ENCODE peak calls at places on chromosomes 12 and 14, in four cellular contexts. One of them, this sample, is unnamed.
A peak's percentile ranks its signal among the peaks of the same experiment; 100 is the strongest.

GRCh38 chr14:36383674-36384421 is 63.4 kb upstream of the MBIP start:
- DNase-seq in IMR-90: no peak
- DNase-seq in K562: no peak
- DNase-seq in keratinocyte: no peak
- DNase-seq in this sample: no peak

GRCh38 chr12:93089805-93090569 is 160.9 kb upstream of the EEA1 start:
- DNase-seq in IMR-90: peak; percentile 99
- DNase-seq in K562: peak; percentile 48
- DNase-seq in keratinocyte: peak; percentile 85
- DNase-seq in this sample: peak; percentile 92

GRCh38 chr12:19171731-19172130 is 42.2 kb downstream of the PLEKHA5 start:
- DNase-seq in IMR-90: no peak
- DNase-seq in K562: no peak
- DNase-seq in keratinocyte: no peak
- DNase-seq in this sample: no peak

GRCh38 chr12:90909069-90909676 is 45.8 kb downstream of the CCER1 start:
- DNase-seq in IMR-90: peak; percentile 67
- DNase-seq in K562: no peak
- DNase-seq in keratinocyte: no peak
- DNase-seq in this sample: peak; percentile 67

GRCh38 chr12:52440821-52441319 is 6.7 kb upstream of the KRT75 start:
- DNase-seq in IMR-90: peak; percentile 53
- DNase-seq in K562: no peak
- DNase-seq in keratinocyte: no peak
- DNase-seq in this sample: no peak

GRCh38 chr14:60922050-60922449 is 58.8 kb downstream of the TRMT5 start:
- DNase-seq in IMR-90: peak; percentile 62
- DNase-seq in K562: no peak
- DNase-seq in keratinocyte: peak; percentile 4
- DNase-seq in this sample: peak; percentile 78

GRCh38 chr12:121366063-121366459 is 13.8 kb upstream of the ANAPC5 start:
- DNase-seq in IMR-90: no peak
- DNase-seq in K562: no peak
- DNase-seq in keratinocyte: no peak
- DNase-seq in this sample: no peak

GRCh38 chr12:126474703-126475102 is 1409.5 kb downstream of the AACS start:
- DNase-seq in IMR-90: no peak
- DNase-seq in K562: no peak
- DNase-seq in keratinocyte: no peak
- DNase-seq in this sample: no peak

GRCh38 chr14:68403191-68403781 is 389.6 kb downstream of the ZFP36L1 start:
- DNase-seq in IMR-90: no peak
- DNase-seq in K562: no peak
- DNase-seq in keratinocyte: no peak
- DNase-seq in this sample: peak; percentile 84

GRCh38 chr12:61916856-61917255 is 343.3 kb upstream of the USP15 start:
- DNase-seq in IMR-90: no peak
- DNase-seq in K562: no peak
- DNase-seq in keratinocyte: no peak
- DNase-seq in this sample: no peak

GRCh38 chr12:113831016-113831415 is 135.1 kb downstream of the RBM19 start:
- DNase-seq in IMR-90: peak; percentile 50
- DNase-seq in K562: no peak
- DNase-seq in keratinocyte: no peak
- DNase-seq in this sample: peak; percentile 76

GRCh38 chr12:121009744-121010143 is 6.5 kb downstream of the C12orf43 start:
- DNase-seq in IMR-90: peak; percentile 42
- DNase-seq in K562: no peak
- DNase-seq in keratinocyte: no peak
- DNase-seq in this sample: no peak

GRCh38 chr12:90080616-90081015 is 372.0 kb upstream of the ATP2B1 start:
- DNase-seq in IMR-90: no peak
- DNase-seq in K562: no peak
- DNase-seq in keratinocyte: no peak
- DNase-seq in this sample: no peak

GRCh38 chr12:54386781-54387467 is 2.4 kb upstream of the ZNF385A start:
- DNase-seq in IMR-90: no peak
- DNase-seq in K562: no peak
- DNase-seq in keratinocyte: no peak
- DNase-seq in this sample: no peak

GRCh38 chr14:20019257-20019865 is at the start of gene OR4K14:
- DNase-seq in IMR-90: no peak
- DNase-seq in K562: no peak
- DNase-seq in keratinocyte: no peak
- DNase-seq in this sample: no peak

GRCh38 chr12:50246873-50247612 is 36.3 kb downstream of the LIMA1 start:
- DNase-seq in IMR-90: peak; percentile 99
- DNase-seq in K562: peak; percentile 73
- DNase-seq in keratinocyte: peak; percentile 96
- DNase-seq in this sample: peak; percentile 79

GRCh38 chr12:40663781-40664180 is 28.5 kb upstream of the CNTN1 start:
- DNase-seq in IMR-90: no peak
- DNase-seq in K562: no peak
- DNase-seq in keratinocyte: no peak
- DNase-seq in this sample: no peak

GRCh38 chr12:124695861-124696260 is 128.4 kb upstream of the NCOR2 start:
- DNase-seq in IMR-90: peak; percentile 38
- DNase-seq in K562: no peak
- DNase-seq in keratinocyte: no peak
- DNase-seq in this sample: no peak

GRCh38 chr12:98509063-98509462 is 6.3 kb upstream of the TMPO start:
- DNase-seq in IMR-90: no peak
- DNase-seq in K562: no peak
- DNase-seq in keratinocyte: no peak
- DNase-seq in this sample: no peak

GRCh38 chr12:129706716-129707115 is 197.1 kb downstream of the TMEM132D start:
- DNase-seq in IMR-90: no peak
- DNase-seq in K562: no peak
- DNase-seq in keratinocyte: no peak
- DNase-seq in this sample: no peak

GRCh38 chr14:20440882-20441281 is 4.9 kb upstream of the KLHL33 start:
- DNase-seq in IMR-90: peak; percentile 11
- DNase-seq in K562: no peak
- DNase-seq in keratinocyte: no peak
- DNase-seq in this sample: peak; percentile 75

GRCh38 chr12:128690641-128691040 is 133.1 kb downstream of the SLC15A4 start:
- DNase-seq in IMR-90: no peak
- DNase-seq in K562: no peak
- DNase-seq in keratinocyte: no peak
- DNase-seq in this sample: no peak

GRCh38 chr12:94430304-94430703 is 29.4 kb downstream of the CEP83 start:
- DNase-seq in IMR-90: no peak
- DNase-seq in K562: no peak
- DNase-seq in keratinocyte: no peak
- DNase-seq in this sample: no peak

GRCh38 chr12:5377997-5378596 is 53.8 kb upstream of the NTF3 start:
- DNase-seq in IMR-90: no peak
- DNase-seq in K562: no peak
- DNase-seq in keratinocyte: no peak
- DNase-seq in this sample: no peak

GRCh38 chr12:120328228-120328627 is 649 bp upstream of the PLA2G1B start:
- DNase-seq in IMR-90: no peak
- DNase-seq in K562: no peak
- DNase-seq in keratinocyte: no peak
- DNase-seq in this sample: no peak

GRCh38 chr12:22672951-22673350 is 48.0 kb downstream of the ETNK1 start:
- DNase-seq in IMR-90: peak; percentile 79
- DNase-seq in K562: no peak
- DNase-seq in keratinocyte: no peak
- DNase-seq in this sample: no peak

GRCh38 chr12:52260351-52261210 is 13.9 kb upstream of the KRT86 start:
- DNase-seq in IMR-90: peak; percentile 80
- DNase-seq in K562: no peak
- DNase-seq in keratinocyte: no peak
- DNase-seq in this sample: peak; percentile 24

GRCh38 chr14:93430889-93431670 is at the start of gene UNC79:
- DNase-seq in IMR-90: no peak
- DNase-seq in K562: no peak
- DNase-seq in keratinocyte: no peak
- DNase-seq in this sample: no peak

GRCh38 chr14:32821989-32822653 is 116.6 kb upstream of the NPAS3 start:
- DNase-seq in IMR-90: peak; percentile 4
- DNase-seq in K562: no peak
- DNase-seq in keratinocyte: no peak
- DNase-seq in this sample: no peak

GRCh38 chr14:68616255-68616902 is 176.5 kb downstream of the ZFP36L1 start:
- DNase-seq in IMR-90: peak; percentile 42
- DNase-seq in K562: no peak
- DNase-seq in keratinocyte: no peak
- DNase-seq in this sample: peak; percentile 34

GRCh38 chr12:24904871-24905270 is 44.0 kb downstream of the BCAT1 start:
- DNase-seq in IMR-90: no peak
- DNase-seq in K562: no peak
- DNase-seq in keratinocyte: no peak
- DNase-seq in this sample: no peak

GRCh38 chr12:6211421-6211869 is 11.2 kb downstream of the CD9 start:
- DNase-seq in IMR-90: peak; percentile 91
- DNase-seq in K562: no peak
- DNase-seq in keratinocyte: no peak
- DNase-seq in this sample: no peak

GRCh38 chr12:16043480-16043879 is 132.3 kb downstream of the DERA start:
- DNase-seq in IMR-90: no peak
- DNase-seq in K562: no peak
- DNase-seq in keratinocyte: no peak
- DNase-seq in this sample: no peak
- H3K4me2 ChIP-seq in IMR-90: no peak overlapping the region
- H3K4me2 ChIP-seq in K562: no peak overlapping the region
- H3K4me2 ChIP-seq in keratinocyte: no peak overlapping the region
- H3K4me2 ChIP-seq in this sample: no peak overlapping the region

GRCh38 chr12:85625467-85625866 is 210.7 kb downstream of the RASSF9 start:
- DNase-seq in IMR-90: no peak
- DNase-seq in K562: no peak
- DNase-seq in keratinocyte: no peak
- DNase-seq in this sample: no peak
- H3K9me1 ChIP-seq in IMR-90: peaks cover 2% of the 10 kb centered on the region
- H3K9me1 ChIP-seq in K562: no peaks in the 10 kb centered on the region
- H3K9me1 ChIP-seq in keratinocyte: no peaks in the 10 kb centered on the region
- H3K9me1 ChIP-seq in this sample: no peaks in the 10 kb centered on the region

GRCh38 chr14:53786045-53786444 is 170.6 kb downstream of the BMP4 start:
- DNase-seq in IMR-90: no peak
- DNase-seq in K562: no peak
- DNase-seq in keratinocyte: no peak
- DNase-seq in this sample: peak; percentile 34
- H3K4me2 ChIP-seq in IMR-90: no peak overlapping the region
- H3K4me2 ChIP-seq in K562: no peak overlapping the region
- H3K4me2 ChIP-seq in keratinocyte: no peak overlapping the region
- H3K4me2 ChIP-seq in this sample: no peak overlapping the region

GRCh38 chr14:23932639-23933038 is 20.9 kb upstream of the DHRS4 start:
- DNase-seq in IMR-90: no peak
- DNase-seq in K562: peak; percentile 19
- DNase-seq in keratinocyte: no peak
- DNase-seq in this sample: no peak

GRCh38 chr14:23933108-23933507 is 20.5 kb upstream of the DHRS4 start:
- DNase-seq in IMR-90: no peak
- DNase-seq in K562: no peak
- DNase-seq in keratinocyte: no peak
- DNase-seq in this sample: no peak

GRCh38 chr14:23931705-23932314 is 21.8 kb upstream of the DHRS4 start:
- DNase-seq in IMR-90: no peak
- DNase-seq in K562: no peak
- DNase-seq in keratinocyte: no peak
- DNase-seq in this sample: no peak

GRCh38 chr14:23935158-23935557 is 18.4 kb upstream of the DHRS4 start:
- DNase-seq in IMR-90: no peak
- DNase-seq in K562: no peak
- DNase-seq in keratinocyte: no peak
- DNase-seq in this sample: no peak

DNA sequence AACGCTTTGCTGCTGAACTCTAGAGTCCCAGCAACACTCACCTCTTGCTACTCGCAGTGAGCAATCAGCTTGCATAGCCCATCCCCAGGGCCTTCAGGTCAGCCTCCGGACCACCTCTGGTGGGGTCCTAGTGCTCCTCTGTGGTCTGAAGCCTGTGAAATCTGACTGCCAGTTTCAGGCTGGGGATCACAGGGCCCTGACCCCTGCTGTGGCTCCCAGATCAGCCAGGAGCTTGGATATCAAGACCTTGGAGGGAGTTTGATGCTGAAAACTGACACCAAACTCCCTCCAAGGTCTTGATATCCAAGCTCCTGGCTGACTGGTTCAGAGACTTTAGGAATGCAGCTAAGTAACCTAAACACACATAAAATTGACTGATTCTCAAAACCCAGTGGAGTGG is 19.9 kb upstream of the DHRS4 start:
- DNase-seq in IMR-90: no peak
- DNase-seq in K562: no peak
- DNase-seq in keratinocyte: no peak
- DNase-seq in this sample: no peak
- H3K9me1 ChIP-seq in IMR-90: no peaks in the 10 kb centered on the region
- H3K9me1 ChIP-seq in K562: no peaks in the 10 kb centered on the region
- H3K9me1 ChIP-seq in keratinocyte: no peaks in the 10 kb centered on the region
- H3K9me1 ChIP-seq in this sample: no peaks in the 10 kb centered on the region

GRCh38 chr14:80212025-80212402 is 710 bp upstream of the DIO2 start:
- DNase-seq in IMR-90: peak; percentile 67
- DNase-seq in K562: no peak
- DNase-seq in keratinocyte: no peak
- DNase-seq in this sample: peak; percentile 31
- H3K4me2 ChIP-seq in IMR-90: peak overlapping the region; percentile 95
- H3K4me2 ChIP-seq in K562: no peak overlapping the region
- H3K4me2 ChIP-seq in keratinocyte: peak overlapping the region; percentile 61
- H3K4me2 ChIP-seq in this sample: no peak overlapping the region

DNA sequence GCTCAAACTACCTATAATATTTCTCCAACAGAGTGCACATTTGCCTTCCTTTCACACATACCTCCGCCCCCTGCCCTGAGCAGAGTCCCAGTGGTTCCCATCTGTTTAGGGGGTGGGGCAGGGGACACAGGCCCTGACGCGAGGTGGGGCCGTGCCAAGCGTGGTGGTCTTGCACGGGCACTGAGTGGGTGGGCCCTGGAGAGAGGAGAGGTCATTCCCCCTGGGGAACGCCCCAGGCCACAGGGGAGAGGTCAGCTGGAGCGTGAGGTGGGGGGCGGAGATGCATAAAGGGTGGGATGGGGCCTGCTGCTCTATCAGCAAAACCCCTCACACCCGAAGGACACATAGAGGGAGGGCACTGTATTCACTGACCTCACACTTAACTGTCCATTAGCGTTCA is 441.9 kb downstream of the TMEM121 start:
- DNase-seq in IMR-90: no peak
- DNase-seq in K562: no peak
- DNase-seq in keratinocyte: no peak
- DNase-seq in this sample: no peak
- H3K9me1 ChIP-seq in IMR-90: no peaks in the 10 kb centered on the region
- H3K9me1 ChIP-seq in K562: no peaks in the 10 kb centered on the region
- H3K9me1 ChIP-seq in keratinocyte: no peaks in the 10 kb centered on the region
- H3K9me1 ChIP-seq in this sample: no peaks in the 10 kb centered on the region

GRCh38 chr12:43807361-43807760 is 1.2 kb upstream of the TWF1 start:
- DNase-seq in IMR-90: no peak
- DNase-seq in K562: no peak
- DNase-seq in keratinocyte: no peak
- DNase-seq in this sample: no peak
- H3K4me2 ChIP-seq in IMR-90: no peak overlapping the region
- H3K4me2 ChIP-seq in K562: no peak overlapping the region
- H3K4me2 ChIP-seq in keratinocyte: peak overlapping the region; percentile 67
- H3K4me2 ChIP-seq in this sample: no peak overlapping the region

This sample was measured in endothelial cell of umbilical vein.